ENCODE peak calls at places on chromosomes 6 and 20, in six cellular contexts. T is foreskin fibroblast, G is SJSA1, K is MM.1S, P is left ventricle myocardium inferior, H is psoas muscle. D is an unnamed sample.

GRCh38 chr6:18681828-18682503 is 294.8 kb downstream of the RNF144B start:
- DNase-seq in P (no peak), T (no peak), G (no peak), K (no peak), H (no peak), D (no peak)

GRCh38 chr6:22149501-22150490 is 147.0 kb downstream of the PRL start:
- DNase-seq in P (no peak), T (no peak), K (no peak), G (no peak), H (no peak), D (peak; percentile 78)

GRCh38 chr20:1304711-1305515 is 24.0 kb downstream of the SDCBP2 start:
- DNase-seq in H (no peak), K (no peak), T (no peak), G (no peak), P (no peak), D (no peak)

GRCh38 chr20:1295276-1295930 is 29.3 kb downstream of the SNPH start:
- DNase-seq in G (no peak), T (no peak), H (no peak), P (no peak), K (no peak), D (no peak)

GRCh38 chr20:62208061-62208804 is 11.8 kb downstream of the HRH3 start:
- DNase-seq in P (no peak), T (no peak), G (no peak), K (no peak), H (no peak), D (no peak)

GRCh38 chr6:170193326-170193821 is 97.5 kb downstream of the DLL1 start:
- DNase-seq in H (no peak), T (no peak), K (no peak), G (no peak), P (no peak), D (no peak)

GRCh38 chr6:26332408-26332807 is 32.6 kb upstream of the BTN3A2 start:
- DNase-seq in G (no peak), T (no peak), P (no peak), H (no peak), K (no peak), D (no peak)

GRCh38 chr6:138724015-138724414 is 49.6 kb upstream of the CCDC28A start:
- DNase-seq in T (no peak), H (peak; percentile 27), P (peak; percentile 39), G (no peak), K (no peak), D (no peak)

GRCh38 chr6:34151321-34152041 is 5.6 kb upstream of the GRM4 start:
- DNase-seq in H (no peak), K (no peak), T (no peak), G (no peak), P (no peak), D (no peak)

GRCh38 chr6:88619951-88620350 is 343.5 kb downstream of the RNGTT start:
- DNase-seq in G (no peak), T (no peak), H (no peak), K (no peak), P (no peak), D (no peak)

DNA sequence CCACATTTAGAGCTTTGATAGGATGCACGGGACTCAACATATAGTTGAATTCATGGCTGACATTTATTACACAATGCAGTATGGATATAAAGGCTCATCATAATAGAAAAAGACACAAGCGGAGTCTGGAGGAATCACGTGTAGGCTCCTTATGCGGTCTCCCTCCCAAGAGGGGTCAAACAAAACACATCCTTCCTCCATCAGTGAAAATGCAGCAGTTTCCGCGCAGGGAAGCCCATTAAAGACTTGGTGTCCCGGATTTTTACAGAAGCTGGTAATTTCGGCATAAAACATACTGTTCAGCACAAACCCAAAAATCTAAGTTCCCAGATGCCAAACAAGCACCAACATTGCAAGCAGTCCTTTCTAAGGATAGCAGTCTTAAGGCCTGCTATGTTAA is 1.1 kb downstream of the USP45 start:
- DNase-seq in P (no peak), G (no peak), K (no peak), T (peak; percentile 17), H (no peak), D (no peak)
- H3K4me3 ChIP-seq in P (peak overlapping the region; percentile 85), G (peak overlapping the region; percentile 80), K (peak overlapping the region; percentile 90), T (peak overlapping the region; percentile 91), H (peak overlapping the region; percentile 99), D (peak overlapping the region; percentile 85)

DNA sequence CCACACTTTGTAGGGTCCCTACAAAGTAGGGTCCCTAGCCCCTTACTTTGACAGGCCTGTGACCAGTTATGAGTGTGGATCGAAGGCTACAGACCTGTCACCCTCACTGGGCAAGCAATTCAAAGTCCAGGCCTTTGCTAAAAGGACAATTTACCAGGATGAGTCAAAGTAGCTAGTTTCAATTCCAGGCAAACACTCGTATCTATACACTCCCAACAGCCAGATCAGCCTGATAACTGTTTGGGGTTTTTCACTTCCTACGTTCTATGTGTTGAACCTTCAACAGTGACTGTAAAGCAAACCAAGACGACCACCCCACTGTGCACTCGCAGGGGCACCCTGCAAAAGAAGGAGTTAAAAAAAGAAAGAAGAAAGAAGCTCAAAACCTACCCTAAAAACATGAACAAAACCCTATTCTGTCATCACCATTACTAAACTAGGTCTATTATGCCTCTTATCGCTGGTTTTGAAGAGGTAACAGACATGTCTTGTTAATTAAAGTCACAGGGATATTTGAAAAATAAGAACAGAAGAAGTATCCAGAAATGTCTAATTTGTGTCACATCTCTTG is 3.2 kb downstream of the GFOD1 start:
- DNase-seq in H (no peak), G (no peak), P (no peak), K (no peak), T (no peak), D (peak; percentile 70)
- H3K4me3 ChIP-seq in H (peak overlapping the region; percentile 89), G (no peak overlapping the region), P (peak overlapping the region; percentile 93), K (no peak overlapping the region), T (no peak overlapping the region), D (peak overlapping the region; percentile 30)

GRCh38 chr20:25084616-25085187 is 2.8 kb upstream of the VSX1 start:
- DNase-seq in K (no peak), P (no peak), H (no peak), T (no peak), G (no peak), D (no peak)

GRCh38 chr20:25085756-25086495 is 4.0 kb upstream of the VSX1 start:
- DNase-seq in H (no peak), G (no peak), T (no peak), K (no peak), P (no peak), D (no peak)

GRCh38 chr20:25082498-25082873 is 545 bp upstream of the VSX1 start:
- DNase-seq in P (no peak), K (no peak), T (no peak), H (no peak), G (no peak), D (no peak)

GRCh38 chr20:25083141-25083772 is 1.3 kb upstream of the VSX1 start:
- DNase-seq in K (no peak), P (no peak), G (no peak), H (no peak), T (no peak), D (no peak)

GRCh38 chr20:25083773-25084615 is 2.1 kb upstream of the VSX1 start:
- DNase-seq in K (no peak), H (no peak), P (no peak), T (no peak), G (no peak), D (no peak)
- H3K4me3 ChIP-seq in K (peak overlapping the region; percentile 18), H (peak overlapping the region; percentile 2), P (peak overlapping the region; percentile 33), T (no peak overlapping the region), G (no peak overlapping the region), D (no peak overlapping the region)

GRCh38 chr6:3823671-3824070 is 25.5 kb upstream of the FAM50B start:
- DNase-seq in K (no peak), P (no peak), H (no peak), G (no peak), T (no peak), D (no peak)

GRCh38 chr6:3825331-3825831 is 23.8 kb upstream of the FAM50B start:
- DNase-seq in T (no peak), H (peak; percentile 59), G (peak; percentile 87), P (peak; percentile 63), K (no peak), D (no peak)

GRCh38 chr6:3829285-3829684 is 19.9 kb upstream of the FAM50B start:
- DNase-seq in G (no peak), T (no peak), K (no peak), H (no peak), P (no peak), D (no peak)

GRCh38 chr6:3822747-3823445 is 26.3 kb upstream of the FAM50B start:
- DNase-seq in T (no peak), P (no peak), H (no peak), G (no peak), K (no peak), D (no peak)

GRCh38 chr6:3825851-3826581 is 23.2 kb upstream of the FAM50B start:
- DNase-seq in T (peak; percentile 97), K (no peak), P (peak; percentile 86), G (peak; percentile 96), H (peak; percentile 92), D (no peak)
- H3K4me3 ChIP-seq in T (peak overlapping the region; percentile 25), K (no peak overlapping the region), P (peak overlapping the region; percentile 46), G (peak overlapping the region; percentile 2), H (peak overlapping the region; percentile 55), D (no peak overlapping the region)

GRCh38 chr6:30341728-30342127 is 3.2 kb upstream of the RPP21 start:
- DNase-seq in G (no peak), T (no peak), H (no peak), K (no peak), P (no peak), D (no peak)

GRCh38 chr6:30341249-30341648 is 3.7 kb upstream of the RPP21 start:
- DNase-seq in P (no peak), T (no peak), G (no peak), K (no peak), H (no peak), D (no peak)

GRCh38 chr6:30344868-30345671 is at the start of gene RPP21:
- DNase-seq in K (peak; percentile 84), T (peak; percentile 76), G (peak; percentile 82), P (peak; percentile 88), H (peak; percentile 89), D (peak; percentile 63)

GRCh38 chr6:30345852-30346251 is 896 bp downstream of the RPP21 start:
- DNase-seq in H (no peak), T (no peak), P (no peak), K (no peak), G (no peak), D (no peak)

GRCh38 chr6:30344191-30344867 is 627 bp upstream of the RPP21 start:
- DNase-seq in T (no peak), G (no peak), K (no peak), H (no peak), P (no peak), D (no peak)
- H3K4me3 ChIP-seq in T (no peak overlapping the region), G (peak overlapping the region; percentile 72), K (peak overlapping the region; percentile 98), H (peak overlapping the region; percentile 83), P (peak overlapping the region; percentile 78), D (peak overlapping the region; percentile 75)

DNA sequence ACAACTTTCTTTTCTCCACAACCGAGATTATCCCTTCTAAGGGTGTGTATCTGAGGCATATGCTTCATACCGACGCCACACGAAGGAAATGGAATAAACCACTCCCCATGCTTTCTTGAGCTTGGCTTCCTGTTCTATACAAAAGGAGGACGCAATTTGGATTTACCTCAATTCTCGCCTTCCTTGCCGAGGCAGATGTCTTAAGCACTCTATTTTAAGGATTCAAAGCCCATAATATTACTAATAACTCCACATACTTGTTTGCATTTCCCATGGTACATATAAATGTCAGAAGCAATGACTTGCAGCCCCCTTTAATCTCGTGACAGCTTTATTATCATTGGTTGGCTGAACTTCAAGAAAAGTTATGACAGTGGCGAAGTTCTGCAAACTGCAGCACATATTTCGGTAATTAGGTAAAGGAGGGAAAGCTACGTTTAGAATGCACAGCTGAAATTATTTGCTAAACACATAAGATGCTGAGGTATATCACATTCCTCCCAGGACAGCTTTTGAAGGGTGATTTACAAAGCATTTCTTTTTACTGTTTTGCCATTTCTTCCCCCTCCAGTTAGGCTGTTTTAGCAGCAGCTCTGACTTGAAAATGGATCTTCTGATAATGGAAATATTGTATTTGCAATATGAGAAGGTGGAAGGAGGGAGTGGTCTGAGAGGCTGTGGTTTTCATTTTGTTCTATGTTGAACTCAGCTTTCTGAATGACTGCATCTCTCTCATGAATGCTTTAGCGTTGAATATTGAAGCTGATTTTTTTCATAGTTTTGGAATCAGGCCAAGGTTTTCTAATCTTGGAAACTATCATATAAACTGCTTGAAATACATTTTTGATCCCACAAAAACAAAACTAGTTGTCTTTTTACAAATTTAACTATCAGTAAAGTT is 330.4 kb downstream of the EPHA7 start:
- DNase-seq in G (no peak), K (no peak), T (no peak), P (no peak), H (no peak), D (peak; percentile 1)
- H3K4me3 ChIP-seq in G (no peak overlapping the region), K (no peak overlapping the region), T (no peak overlapping the region), P (peak overlapping the region; percentile 35), H (no peak overlapping the region), D (no peak overlapping the region)

D was measured in Jurkat, Clone E6-1.